ENCODE peak calls at places on chromosomes 5 and 9, in four cellular contexts. E, W, A and Y are unnamed samples.

GRCh38 chr9:136219276-136219675 is 14.3 kb upstream of the LHX3 start:
- DNase-seq in A (no peak), W (no peak), E (no peak), Y (no peak)

GRCh38 chr9:91905958-91906585 is 44.0 kb downstream of the ROR2 start:
- DNase-seq in W (no peak), A (no peak), E (no peak), Y (no peak)

GRCh38 chr5:62729662-62730061 is 151.0 kb downstream of the LRRC70 start:
- DNase-seq in W (no peak), E (no peak), A (no peak), Y (no peak)

GRCh38 chr9:115349542-115349941 is 231.6 kb upstream of the TNC start:
- DNase-seq in W (no peak), A (no peak), E (no peak), Y (no peak)

GRCh38 chr5:136420168-136420916 is 55.0 kb upstream of the TRPC7 start:
- DNase-seq in A (no peak), E (no peak), W (no peak), Y (no peak)

GRCh38 chr5:177416334-177416733 is 7.0 kb upstream of the F12 start:
- DNase-seq in W (peak), E (no peak), A (no peak), Y (no peak)

GRCh38 chr5:96146675-96147074 is 185.0 kb upstream of the ELL2 start:
- DNase-seq in W (no peak), A (no peak), E (no peak), Y (no peak)

GRCh38 chr9:133396952-133397351 is 20.8 kb downstream of the STKLD1 start:
- DNase-seq in E (no peak), W (no peak), A (peak), Y (peak)

GRCh38 chr5:167634432-167634831 is 657.0 kb upstream of the WWC1 start:
- DNase-seq in E (no peak), W (no peak), A (no peak), Y (no peak)

GRCh38 chr9:130912932-130913598 is 16.5 kb upstream of the QRFP start:
- DNase-seq in A (peak), E (no peak), W (no peak), Y (peak)

GRCh38 chr5:11126844-11127243 is 365.8 kb upstream of the DAP start:
- DNase-seq in W (no peak), E (no peak), A (no peak), Y (no peak)

GRCh38 chr9:95504053-95504963 is 12.5 kb downstream of the PTCH1 start:
- DNase-seq in A (peak), E (no peak), W (no peak), Y (peak)

GRCh38 chr9:137252555-137253506 is 1.7 kb downstream of the STPG3 start:
- DNase-seq in A (peak), E (no peak), W (no peak), Y (no peak)

GRCh38 chr9:79955300-79955699 is 383.5 kb downstream of the TLE4 start:
- DNase-seq in W (no peak), E (no peak), A (no peak), Y (no peak)

GRCh38 chr9:100134731-100135130 is 35.7 kb downstream of the INVS start:
- DNase-seq in E (no peak), A (no peak), W (no peak), Y (no peak)

GRCh38 chr9:20512636-20513035 is 109.7 kb downstream of the MLLT3 start:
- DNase-seq in A (no peak), W (no peak), E (no peak), Y (no peak)

GRCh38 chr9:132312426-132312825 is 42.4 kb downstream of the SETX start:
- DNase-seq in E (no peak), A (no peak), W (no peak), Y (no peak)

GRCh38 chr9:101376117-101376866 is 8.5 kb downstream of the BAAT start:
- DNase-seq in E (no peak), A (no peak), W (no peak), Y (no peak)

GRCh38 chr9:28234899-28235277 is 661.6 kb upstream of the C9orf72 start:
- DNase-seq in E (no peak), A (no peak), W (no peak), Y (no peak)

GRCh38 chr9:35996358-35996970 is 38.5 kb upstream of the OR2S2 start:
- DNase-seq in W (no peak), A (no peak), E (no peak), Y (peak)

GRCh38 chr5:135169753-135170152 is 135.7 kb upstream of the PITX1 start:
- DNase-seq in A (no peak), E (no peak), W (no peak), Y (no peak)

GRCh38 chr9:91992636-91993035 is 42.6 kb upstream of the ROR2 start:
- DNase-seq in W (no peak), E (no peak), A (no peak), Y (no peak)

GRCh38 chr5:178340637-178341036 is 108.0 kb upstream of the PHYKPL start:
- DNase-seq in A (no peak), W (peak), E (no peak), Y (no peak)

GRCh38 chr9:35829764-35830096 is 702 bp downstream of the TMEM8B start:
- DNase-seq in A (no peak), W (no peak), E (no peak), Y (no peak)

GRCh38 chr9:110332766-110333165 is 4.9 kb downstream of the TXNDC8 start:
- DNase-seq in E (no peak), A (no peak), W (no peak), Y (no peak)

GRCh38 chr5:151703227-151703626 is 16.5 kb upstream of the SPARC start:
- DNase-seq in W (no peak), E (no peak), A (no peak), Y (no peak)

GRCh38 chr5:139019880-139020279 is 144.7 kb upstream of the LRRTM2 start:
- DNase-seq in A (no peak), E (no peak), W (no peak), Y (no peak)

GRCh38 chr5:152372875-152373274 is 32.2 kb downstream of the NMUR2 start:
- DNase-seq in W (no peak), A (no peak), E (no peak), Y (no peak)

GRCh38 chr5:5330723-5331530 is 91.5 kb upstream of the ICE1 start:
- DNase-seq in E (no peak), W (no peak), A (no peak), Y (peak)

GRCh38 chr5:113122053-113122452 is 145.5 kb downstream of the DCP2 start:
- DNase-seq in W (no peak), E (no peak), A (no peak), Y (no peak)

GRCh38 chr9:89674667-89675402 is 70.0 kb downstream of the GADD45G start:
- DNase-seq in A (peak), E (no peak), W (no peak), Y (no peak)

GRCh38 chr5:73890569-73890968 is 264.6 kb downstream of the ARHGEF28 start:
- DNase-seq in A (no peak), W (no peak), E (no peak), Y (no peak)

GRCh38 chr5:179407191-179408175 is 62.2 kb upstream of the ADAMTS2 start:
- DNase-seq in E (no peak), W (no peak), A (no peak), Y (no peak)

GRCh38 chr5:53041071-53041692 is 52.0 kb downstream of the ITGA2 start:
- DNase-seq in A (no peak), W (no peak), E (no peak), Y (no peak)